ENCODE peak calls at places on chromosomes 16 and 17, in eight cellular contexts. V, Y, M, Z, U, W, L and O are unnamed samples.

GRCh38 chr17:2018716-2019490 is 6.2 kb downstream of the RTN4RL1 start:
- DNase-seq in V (no peak), Y (peak; percentile 20), M (no peak), Z (no peak), U (no peak), W (no peak), L (no peak), O (no peak)

GRCh38 chr17:37710344-37710886 is 34.4 kb downstream of the HNF1B start:
- DNase-seq in V (peak; percentile 100), Y (peak; percentile 75), M (peak; percentile 94), Z (no peak), U (no peak), W (peak; percentile 96), L (peak; percentile 90), O (no peak)

GRCh38 chr17:69414408-69415274 is at the start of gene MAP2K6:
- DNase-seq in V (peak; percentile 65), Y (peak; percentile 65), M (peak; percentile 89), Z (peak; percentile 91), U (peak; percentile 87), W (peak; percentile 76), L (peak; percentile 81), O (peak; percentile 33)

GRCh38 chr17:17433260-17433659 is 43.5 kb upstream of the MED9 start:
- DNase-seq in V (no peak), Y (no peak), M (no peak), Z (no peak), U (no peak), W (peak; percentile 62), L (no peak), O (no peak)

GRCh38 chr16:56102159-56102798 is 89.0 kb upstream of the GNAO1 start:
- DNase-seq in V (peak; percentile 11), Y (no peak), M (peak; percentile 12), Z (peak; percentile 70), U (no peak), W (peak; percentile 50), L (no peak), O (no peak)

GRCh38 chr16:27221576-27222498 is 18.5 kb downstream of the KDM8 start:
- DNase-seq in V (peak; percentile 53), Y (no peak), M (peak; percentile 9), Z (peak; percentile 61), U (no peak), W (no peak), L (no peak), O (no peak)

GRCh38 chr17:69404398-69404797 is 10.1 kb upstream of the MAP2K6 start:
- DNase-seq in V (no peak), Y (peak; percentile 55), M (no peak), Z (no peak), U (no peak), W (no peak), L (no peak), O (no peak)

GRCh38 chr17:45364531-45365390 is 47.9 kb upstream of the MAP3K14 start:
- DNase-seq in V (no peak), Y (no peak), M (no peak), Z (no peak), U (peak; percentile 61), W (no peak), L (no peak), O (no peak)

GRCh38 chr17:20234266-20234665 is 225.1 kb downstream of the SPECC1 start:
- DNase-seq in V (no peak), Y (no peak), M (no peak), Z (no peak), U (no peak), W (no peak), L (no peak), O (no peak)

GRCh38 chr17:27457405-27457730 is 1.1 kb downstream of the KSR1 start:
- DNase-seq in V (no peak), Y (no peak), M (no peak), Z (no peak), U (no peak), W (no peak), L (no peak), O (no peak)

GRCh38 chr16:89115216-89115949 is 21.7 kb downstream of the ACSF3 start:
- DNase-seq in V (no peak), Y (no peak), M (peak; percentile 85), Z (peak; percentile 89), U (peak; percentile 85), W (no peak), L (peak; percentile 57), O (peak; percentile 58)

GRCh38 chr17:229945-230235 is 48.4 kb upstream of the DOC2B start:
- DNase-seq in V (peak; percentile 0), Y (no peak), M (peak; percentile 1), Z (no peak), U (peak; percentile 47), W (no peak), L (no peak), O (no peak)

GRCh38 chr16:53775821-53776431 is 72.0 kb downstream of the FTO start:
- DNase-seq in V (peak; percentile 20), Y (peak; percentile 94), M (peak; percentile 44), Z (no peak), U (peak; percentile 69), W (peak; percentile 65), L (no peak), O (no peak)

GRCh38 chr16:46914556-46915201 is 30.5 kb downstream of the GPT2 start:
- DNase-seq in V (no peak), Y (no peak), M (no peak), Z (no peak), U (no peak), W (no peak), L (no peak), O (no peak)

GRCh38 chr17:30548189-30548588 is 71.0 kb downstream of the GOSR1 start:
- DNase-seq in V (no peak), Y (no peak), M (no peak), Z (no peak), U (no peak), W (no peak), L (no peak), O (no peak)

GRCh38 chr17:32551186-32551955 is 64.6 kb downstream of the CDK5R1 start:
- DNase-seq in V (no peak), Y (peak; percentile 91), M (no peak), Z (no peak), U (no peak), W (no peak), L (no peak), O (no peak)

GRCh38 chr17:48756816-48757215 is 28.3 kb upstream of the HOXB13 start:
- DNase-seq in V (no peak), Y (no peak), M (no peak), Z (no peak), U (no peak), W (no peak), L (no peak), O (no peak)

GRCh38 chr17:8143581-8144400 is 8.4 kb downstream of the PER1 start:
- DNase-seq in V (no peak), Y (no peak), M (no peak), Z (peak; percentile 49), U (peak; percentile 71), W (no peak), L (peak; percentile 43), O (no peak)

GRCh38 chr17:81717766-81718089 is 5.6 kb downstream of the SLC25A10 start:
- DNase-seq in V (no peak), Y (no peak), M (no peak), Z (no peak), U (no peak), W (no peak), L (no peak), O (no peak)

GRCh38 chr17:962166-962565 is 17.4 kb downstream of the NXN start:
- DNase-seq in V (no peak), Y (no peak), M (no peak), Z (peak; percentile 10), U (no peak), W (no peak), L (no peak), O (no peak)

GRCh38 chr17:41486809-41487530 is 2.7 kb downstream of the KRT36 start:
- DNase-seq in V (peak; percentile 29), Y (no peak), M (peak; percentile 68), Z (no peak), U (no peak), W (no peak), L (peak; percentile 80), O (no peak)

GRCh38 chr17:41483531-41483930 is 2.6 kb upstream of the KRT35 start:
- DNase-seq in V (no peak), Y (no peak), M (no peak), Z (no peak), U (no peak), W (no peak), L (no peak), O (no peak)

GRCh38 chr17:41486316-41486715 is 3.4 kb downstream of the KRT36 start:
- DNase-seq in V (no peak), Y (no peak), M (no peak), Z (no peak), U (no peak), W (no peak), L (peak; percentile 37), O (no peak)

GRCh38 chr17:41483991-41484826 is 3.3 kb upstream of the KRT35 start:
- DNase-seq in V (no peak), Y (no peak), M (no peak), Z (no peak), U (no peak), W (no peak), L (no peak), O (no peak)

GRCh38 chr17:41484920-41485904 is 4.3 kb upstream of the KRT35 start:
- DNase-seq in V (no peak), Y (no peak), M (no peak), Z (no peak), U (no peak), W (no peak), L (no peak), O (no peak)
- H3K4me1 ChIP-seq in V (no peaks in the 10 kb centered on the region), Y (no peaks in the 10 kb centered on the region), M (no peaks in the 10 kb centered on the region), Z (peaks cover 7% of the 10 kb centered on the region), U (no peaks in the 10 kb centered on the region), W (peaks cover 8% of the 10 kb centered on the region), L (no peaks in the 10 kb centered on the region), O (no peaks in the 10 kb centered on the region)

GRCh38 chr16:84959045-84959576 is 52.2 kb downstream of the ZDHHC7 start:
- DNase-seq in V (no peak), Y (peak; percentile 33), M (no peak), Z (no peak), U (no peak), W (no peak), L (no peak), O (no peak)
- TF ChIP-seq CTCF in V (no peak), Y (peak; percentile 58), M (no peak), Z (no peak), U (no peak), W (peak; percentile 5), L (no peak), O (peak; percentile 28)

DNA sequence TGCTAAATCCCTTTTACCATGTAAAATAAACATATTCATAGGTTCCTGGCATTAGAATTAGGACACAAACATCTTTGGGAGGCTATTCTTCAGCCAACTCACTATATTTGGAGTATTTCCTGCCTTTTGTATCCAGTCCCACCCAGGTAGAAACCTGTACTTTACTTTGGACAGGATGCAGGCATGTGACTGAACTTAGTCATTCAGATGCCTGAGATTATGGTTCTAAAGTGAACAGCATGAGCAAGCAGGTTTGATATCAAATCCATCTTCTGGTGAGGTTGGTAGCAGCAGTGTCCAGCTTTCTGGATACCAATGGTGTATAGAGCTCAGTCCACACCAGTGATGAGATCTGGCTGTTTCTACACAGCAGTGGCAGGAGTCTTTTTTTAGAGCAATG is 20.2 kb downstream of the CA10 start:
- DNase-seq in V (no peak), Y (no peak), M (no peak), Z (no peak), U (no peak), W (no peak), L (no peak), O (no peak)
- H3K4me1 ChIP-seq in V (no peaks in the 10 kb centered on the region), Y (no peaks in the 10 kb centered on the region), M (no peaks in the 10 kb centered on the region), Z (no peaks in the 10 kb centered on the region), U (no peaks in the 10 kb centered on the region), W (no peaks in the 10 kb centered on the region), L (no peaks in the 10 kb centered on the region), O (no peaks in the 10 kb centered on the region)

GRCh38 chr16:1428511-1428910 is 2.4 kb upstream of the PERCC1 start:
- DNase-seq in V (no peak), Y (no peak), M (no peak), Z (no peak), U (no peak), W (no peak), L (no peak), O (no peak)
- TF ChIP-seq CTCF in V (no peak), Y (no peak), M (peak; percentile 10), Z (peak; percentile 29), U (no peak), W (peak; percentile 19), L (no peak), O (no peak)